ENCODE peak calls at places on chromosomes 4 and X, in four cellular contexts. One of them, this sample, is unnamed.

GRCh38 chr4:8917321-8917811 is 45.7 kb upstream of the HMX1 start:
- DNase-seq in GM12891: no peak
- DNase-seq in H1: no peak
- DNase-seq in GM12878: no peak
- DNase-seq in this sample: peak; percentile 3

GRCh38 chr4:184382189-184382846 is 92.0 kb downstream of the IRF2 start:
- DNase-seq in H1: no peak
- DNase-seq in GM12878: peak; percentile 53
- DNase-seq in GM12891: no peak
- DNase-seq in this sample: no peak

GRCh38 chr4:151408630-151409469 is at the start of gene FHIP1A:
- DNase-seq in H1: peak; percentile 84
- DNase-seq in GM12891: peak; percentile 75
- DNase-seq in GM12878: no peak
- DNase-seq in this sample: peak; percentile 66

GRCh38 chrX:122439836-122440235 is 744.2 kb upstream of the GRIA3 start:
- DNase-seq in GM12878: no peak
- DNase-seq in H1: no peak
- DNase-seq in GM12891: no peak
- DNase-seq in this sample: no peak

GRCh38 chrX:915427-916234 is 285.0 kb downstream of the SHOX start:
- DNase-seq in GM12878: no peak
- DNase-seq in GM12891: no peak
- DNase-seq in H1: no peak
- DNase-seq in this sample: no peak

GRCh38 chrX:47244676-47245075 is 11.9 kb downstream of the USP11 start:
- DNase-seq in GM12891: no peak
- DNase-seq in GM12878: no peak
- DNase-seq in H1: no peak
- DNase-seq in this sample: no peak

GRCh38 chr4:175916636-175917351 is 104.7 kb upstream of the GPM6A start:
- DNase-seq in H1: no peak
- DNase-seq in GM12891: no peak
- DNase-seq in GM12878: no peak
- DNase-seq in this sample: no peak

GRCh38 chr4:187276786-187277408 is 553.2 kb upstream of the FAT1 start:
- DNase-seq in H1: no peak
- DNase-seq in GM12878: no peak
- DNase-seq in GM12891: no peak
- DNase-seq in this sample: no peak

GRCh38 chr4:100981447-100982204 is 365.7 kb downstream of the PPP3CA start:
- DNase-seq in GM12878: no peak
- DNase-seq in H1: no peak
- DNase-seq in GM12891: no peak
- DNase-seq in this sample: no peak

GRCh38 chr4:73607375-73608026 is 12.7 kb downstream of the RASSF6 start:
- DNase-seq in GM12891: no peak
- DNase-seq in GM12878: no peak
- DNase-seq in H1: no peak
- DNase-seq in this sample: no peak

GRCh38 chr4:177125656-177126055 is 184.0 kb upstream of the NEIL3 start:
- DNase-seq in GM12878: no peak
- DNase-seq in H1: no peak
- DNase-seq in GM12891: no peak
- DNase-seq in this sample: no peak

GRCh38 chr4:156775803-156776202 is 195.8 kb downstream of the PDGFC start:
- DNase-seq in GM12891: no peak
- DNase-seq in H1: no peak
- DNase-seq in GM12878: no peak
- DNase-seq in this sample: no peak

GRCh38 chr4:143140696-143141095 is 44.0 kb upstream of the USP38 start:
- DNase-seq in GM12878: no peak
- DNase-seq in H1: no peak
- DNase-seq in GM12891: no peak
- DNase-seq in this sample: no peak

GRCh38 chrX:103376979-103377324 is 614 bp downstream of the BEX3 start:
- DNase-seq in H1: no peak
- DNase-seq in GM12891: no peak
- DNase-seq in GM12878: no peak
- DNase-seq in this sample: no peak

GRCh38 chr4:183326853-183327252 is 4.6 kb upstream of the CLDN24 start:
- DNase-seq in H1: no peak
- DNase-seq in GM12891: no peak
- DNase-seq in GM12878: no peak
- DNase-seq in this sample: no peak

GRCh38 chr4:150784305-150784704 is 202.4 kb downstream of the MAB21L2 start:
- DNase-seq in GM12878: no peak
- DNase-seq in GM12891: no peak
- DNase-seq in H1: peak; percentile 17
- DNase-seq in this sample: no peak

GRCh38 chr4:4752576-4753401 is 106.7 kb upstream of the MSX1 start:
- DNase-seq in GM12878: no peak
- DNase-seq in GM12891: no peak
- DNase-seq in H1: no peak
- DNase-seq in this sample: no peak

GRCh38 chrX:150063138-150063518 is 124.8 kb upstream of the EOLA2 start:
- DNase-seq in H1: no peak
- DNase-seq in GM12878: no peak
- DNase-seq in GM12891: no peak
- DNase-seq in this sample: no peak

GRCh38 chrX:112688242-112688641 is 8.5 kb upstream of the LHFPL1 start:
- DNase-seq in GM12878: no peak
- DNase-seq in GM12891: no peak
- DNase-seq in H1: no peak
- DNase-seq in this sample: no peak

GRCh38 chr4:11585506-11585905 is 156.8 kb upstream of the HS3ST1 start:
- DNase-seq in GM12891: no peak
- DNase-seq in H1: no peak
- DNase-seq in GM12878: no peak
- DNase-seq in this sample: no peak

GRCh38 chrX:149513713-149514427 is 8.8 kb upstream of the IDS start:
- DNase-seq in H1: no peak
- DNase-seq in GM12891: no peak
- DNase-seq in GM12878: no peak
- DNase-seq in this sample: no peak

GRCh38 chr4:15753786-15754185 is 24.3 kb upstream of the CD38 start:
- DNase-seq in H1: no peak
- DNase-seq in GM12891: no peak
- DNase-seq in GM12878: no peak
- DNase-seq in this sample: no peak

GRCh38 chr4:12692815-12693214 is 791.3 kb downstream of the RAB28 start:
- DNase-seq in GM12878: no peak
- DNase-seq in GM12891: no peak
- DNase-seq in H1: no peak
- DNase-seq in this sample: no peak

GRCh38 chrX:57596109-57596870 is 4.5 kb downstream of the ZXDB start:
- DNase-seq in H1: no peak
- DNase-seq in GM12878: no peak
- DNase-seq in GM12891: no peak
- DNase-seq in this sample: no peak

GRCh38 chrX:148192547-148192946 is 211.4 kb downstream of the FMR1NB start:
- DNase-seq in GM12891: no peak
- DNase-seq in H1: no peak
- DNase-seq in GM12878: no peak
- DNase-seq in this sample: no peak

GRCh38 chr4:155433636-155434360 is 57.0 kb upstream of the MAP9 start:
- DNase-seq in GM12891: no peak
- DNase-seq in GM12878: no peak
- DNase-seq in H1: no peak
- DNase-seq in this sample: no peak

GRCh38 chr4:185318679-185319078 is 77.0 kb downstream of the LRP2BP start:
- DNase-seq in GM12891: no peak
- DNase-seq in GM12878: no peak
- DNase-seq in H1: no peak
- DNase-seq in this sample: no peak

GRCh38 chrX:100512471-100512870 is 72.3 kb upstream of the TNMD start:
- DNase-seq in GM12878: no peak
- DNase-seq in H1: no peak
- DNase-seq in GM12891: peak; percentile 5
- DNase-seq in this sample: no peak

GRCh38 chr4:142406051-142406549 is 440.0 kb downstream of the INPP4B start:
- DNase-seq in GM12878: peak; percentile 7
- DNase-seq in H1: no peak
- DNase-seq in GM12891: no peak
- DNase-seq in this sample: no peak

GRCh38 chrX:39814391-39814790 is 283.4 kb downstream of the BCOR start:
- DNase-seq in GM12878: no peak
- DNase-seq in GM12891: no peak
- DNase-seq in H1: no peak
- DNase-seq in this sample: no peak
- TF ChIP-seq TAF1 in GM12878: no peak
- TF ChIP-seq TAF1 in GM12891: no peak
- TF ChIP-seq TAF1 in H1: no peak
- TF ChIP-seq TAF1 in this sample: no peak

GRCh38 chr4:38964942-38965775 is 67.0 kb downstream of the TMEM156 start:
- DNase-seq in GM12891: no peak
- DNase-seq in H1: no peak
- DNase-seq in GM12878: no peak
- DNase-seq in this sample: no peak
- TF ChIP-seq POLR2A in GM12891: no peak
- TF ChIP-seq POLR2A in H1: no peak
- TF ChIP-seq POLR2A in GM12878: no peak
- TF ChIP-seq POLR2A in this sample: no peak

GRCh38 chr4:2910409-2910808 is 52.8 kb downstream of the NOP14 start:
- DNase-seq in GM12891: no peak
- DNase-seq in H1: no peak
- DNase-seq in GM12878: no peak
- DNase-seq in this sample: no peak

GRCh38 chr4:2913168-2913567 is 50.0 kb downstream of the NOP14 start:
- DNase-seq in H1: no peak
- DNase-seq in GM12878: no peak
- DNase-seq in GM12891: no peak
- DNase-seq in this sample: no peak

GRCh38 chr4:2909583-2909982 is 53.6 kb downstream of the NOP14 start:
- DNase-seq in H1: no peak
- DNase-seq in GM12878: no peak
- DNase-seq in GM12891: no peak
- DNase-seq in this sample: no peak

GRCh38 chr4:2914220-2915126 is 48.7 kb downstream of the NOP14 start:
- DNase-seq in H1: no peak
- DNase-seq in GM12891: no peak
- DNase-seq in GM12878: no peak
- DNase-seq in this sample: no peak

GRCh38 chr4:2911868-2912267 is 51.3 kb downstream of the NOP14 start:
- DNase-seq in GM12878: no peak
- DNase-seq in GM12891: no peak
- DNase-seq in H1: no peak
- DNase-seq in this sample: no peak
- TF ChIP-seq TAF1 in GM12878: no peak
- TF ChIP-seq TAF1 in GM12891: no peak
- TF ChIP-seq TAF1 in H1: no peak
- TF ChIP-seq TAF1 in this sample: no peak

GRCh38 chr4:56467284-56468096 is at the start of gene SRP72:
- DNase-seq in GM12891: peak; percentile 73
- DNase-seq in GM12878: peak; percentile 36
- DNase-seq in H1: peak; percentile 46
- DNase-seq in this sample: peak; percentile 72
- TF ChIP-seq POLR2A in GM12891: peak; percentile 91
- TF ChIP-seq POLR2A in GM12878: peak; percentile 96
- TF ChIP-seq POLR2A in H1: peak; percentile 86
- TF ChIP-seq POLR2A in this sample: peak; percentile 91

GRCh38 chrX:120840826-120841225 is 34.8 kb downstream of the CT47B1 start:
- DNase-seq in GM12878: no peak
- DNase-seq in GM12891: no peak
- DNase-seq in H1: no peak
- DNase-seq in this sample: no peak
- TF ChIP-seq TAF1 in GM12878: no peak
- TF ChIP-seq TAF1 in GM12891: no peak
- TF ChIP-seq TAF1 in H1: no peak
- TF ChIP-seq TAF1 in this sample: no peak